ENCODE peak calls at places on chromosomes 6 and 20, in six cellular contexts. O, U, L, Y, E and W are unnamed samples.

GRCh38 chr20:38109025-38109541 is 56.0 kb downstream of the TGM2 start:
- DNase-seq in O (no peak), U (no peak), L (no peak), Y (no peak), E (no peak), W (no peak)

GRCh38 chr6:152301021-152301805 is 335.9 kb downstream of the SYNE1 start:
- DNase-seq in O (no peak), U (peak; percentile 51), L (no peak), Y (no peak), E (no peak), W (no peak)

GRCh38 chr6:75546401-75546800 is 52.8 kb upstream of the FILIP1 start:
- DNase-seq in O (peak; percentile 12), U (peak; percentile 35), L (no peak), Y (no peak), E (no peak), W (no peak)

GRCh38 chr6:144144996-144145395 is 5.3 kb upstream of the STX11 start:
- DNase-seq in O (no peak), U (peak; percentile 62), L (no peak), Y (no peak), E (no peak), W (no peak)

GRCh38 chr6:88494401-88495140 is 328.4 kb upstream of the CNR1 start:
- DNase-seq in O (peak; percentile 37), U (no peak), L (no peak), Y (no peak), E (no peak), W (no peak)

GRCh38 chr6:125839879-125840278 is 49.1 kb downstream of the NCOA7 start:
- DNase-seq in O (no peak), U (no peak), L (no peak), Y (no peak), E (no peak), W (no peak)

GRCh38 chr6:74284266-74284665 is 588.3 kb downstream of the CD109 start:
- DNase-seq in O (no peak), U (no peak), L (no peak), Y (no peak), E (no peak), W (no peak)

GRCh38 chr20:51950926-51951325 is 148.6 kb upstream of the SALL4 start:
- DNase-seq in O (no peak), U (no peak), L (no peak), Y (no peak), E (no peak), W (no peak)

GRCh38 chr20:1003920-1004697 is 2.0 kb upstream of the RSPO4 start:
- DNase-seq in O (no peak), U (no peak), L (no peak), Y (no peak), E (no peak), W (no peak)

GRCh38 chr6:157223021-157223430 is 100.3 kb downstream of the TMEM242 start:
- DNase-seq in O (no peak), U (no peak), L (no peak), Y (no peak), E (no peak), W (no peak)

GRCh38 chr6:78243519-78243918 is 590.7 kb downstream of the MEI4 start:
- DNase-seq in O (no peak), U (peak; percentile 84), L (no peak), Y (no peak), E (no peak), W (peak; percentile 48)

GRCh38 chr20:58407966-58408557 is 19.0 kb downstream of the VAPB start:
- DNase-seq in O (peak; percentile 74), U (peak; percentile 68), L (no peak), Y (no peak), E (no peak), W (no peak)

GRCh38 chr6:14638932-14639875 is 521.6 kb downstream of the CD83 start:
- DNase-seq in O (peak; percentile 24), U (peak; percentile 62), L (no peak), Y (no peak), E (no peak), W (no peak)

GRCh38 chr6:158467923-158468322 is 92.0 kb upstream of the TMEM181 start:
- DNase-seq in O (no peak), U (no peak), L (no peak), Y (no peak), E (no peak), W (no peak)

GRCh38 chr6:30769088-30769852 is 24.9 kb upstream of the IER3 start:
- DNase-seq in O (peak; percentile 50), U (peak; percentile 97), L (peak; percentile 19), Y (peak; percentile 49), E (no peak), W (peak; percentile 93)

GRCh38 chr20:24756292-24757025 is 192.6 kb upstream of the CST7 start:
- DNase-seq in O (no peak), U (no peak), L (no peak), Y (no peak), E (no peak), W (no peak)

GRCh38 chr6:164063346-164063745 is 648.8 kb downstream of the QKI start:
- DNase-seq in O (no peak), U (no peak), L (no peak), Y (no peak), E (no peak), W (no peak)

GRCh38 chr6:164520916-164521315 is 788.5 kb downstream of the C6orf118 start:
- DNase-seq in O (peak; percentile 17), U (no peak), L (no peak), Y (no peak), E (no peak), W (no peak)

GRCh38 chr6:85089255-85089654 is 324.9 kb upstream of the TBX18 start:
- DNase-seq in O (no peak), U (no peak), L (no peak), Y (no peak), E (no peak), W (no peak)

GRCh38 chr20:50335105-50335504 is 144.5 kb downstream of the CEBPB start:
- DNase-seq in O (peak; percentile 56), U (peak; percentile 89), L (peak; percentile 31), Y (no peak), E (no peak), W (peak; percentile 59)

GRCh38 chr6:170035896-170036295 is 255.0 kb downstream of the DLL1 start:
- DNase-seq in O (no peak), U (no peak), L (no peak), Y (no peak), E (no peak), W (no peak)

GRCh38 chr6:39430968-39431523 is 108.5 kb upstream of the KCNK16 start:
- DNase-seq in O (no peak), U (peak; percentile 28), L (peak; percentile 32), Y (no peak), E (no peak), W (peak; percentile 73)

GRCh38 chr6:122753688-122754056 is 25.8 kb upstream of the FABP7 start:
- DNase-seq in O (no peak), U (no peak), L (no peak), Y (no peak), E (no peak), W (no peak)

GRCh38 chr6:122755901-122756300 is 23.6 kb upstream of the FABP7 start:
- DNase-seq in O (no peak), U (no peak), L (no peak), Y (peak; percentile 84), E (no peak), W (no peak)

GRCh38 chr6:122752990-122753687 is 26.4 kb upstream of the FABP7 start:
- DNase-seq in O (no peak), U (no peak), L (no peak), Y (no peak), E (no peak), W (no peak)

GRCh38 chr6:122752493-122752892 is 27.0 kb upstream of the FABP7 start:
- DNase-seq in O (no peak), U (no peak), L (no peak), Y (no peak), E (no peak), W (no peak)

GRCh38 chr6:122754191-122754731 is 25.3 kb upstream of the FABP7 start:
- DNase-seq in O (no peak), U (no peak), L (no peak), Y (no peak), E (no peak), W (no peak)
- TF ChIP-seq CTCF in O (no peak), U (no peak), L (no peak), Y (no peak), E (no peak), W (no peak)

DNA sequence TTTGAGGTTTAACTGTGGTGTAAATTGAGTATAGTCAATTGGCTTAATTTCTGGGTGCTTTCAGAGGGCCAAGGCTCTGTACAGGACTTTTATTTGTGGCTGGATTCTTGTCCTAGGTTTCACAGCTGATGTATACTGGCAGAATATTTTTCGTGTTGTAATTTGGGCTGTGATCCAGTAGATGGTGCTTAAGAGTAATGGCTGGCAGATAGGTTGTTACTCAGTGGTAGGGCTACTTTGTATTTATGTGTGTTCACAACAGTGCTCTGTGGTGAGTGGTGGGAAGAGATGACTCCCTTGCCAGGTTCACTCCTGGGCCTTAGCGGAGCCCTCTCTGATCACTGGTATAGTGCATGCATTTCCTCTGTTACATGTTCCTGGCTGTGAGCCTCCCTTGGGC is 34.5 kb upstream of the FERMT1 start:
- DNase-seq in O (peak; percentile 16), U (peak; percentile 24), L (no peak), Y (no peak), E (no peak), W (no peak)
- TF ChIP-seq CTCF in O (peak; percentile 58), U (peak; percentile 26), L (no peak), Y (peak; percentile 62), E (no peak), W (no peak)

DNA sequence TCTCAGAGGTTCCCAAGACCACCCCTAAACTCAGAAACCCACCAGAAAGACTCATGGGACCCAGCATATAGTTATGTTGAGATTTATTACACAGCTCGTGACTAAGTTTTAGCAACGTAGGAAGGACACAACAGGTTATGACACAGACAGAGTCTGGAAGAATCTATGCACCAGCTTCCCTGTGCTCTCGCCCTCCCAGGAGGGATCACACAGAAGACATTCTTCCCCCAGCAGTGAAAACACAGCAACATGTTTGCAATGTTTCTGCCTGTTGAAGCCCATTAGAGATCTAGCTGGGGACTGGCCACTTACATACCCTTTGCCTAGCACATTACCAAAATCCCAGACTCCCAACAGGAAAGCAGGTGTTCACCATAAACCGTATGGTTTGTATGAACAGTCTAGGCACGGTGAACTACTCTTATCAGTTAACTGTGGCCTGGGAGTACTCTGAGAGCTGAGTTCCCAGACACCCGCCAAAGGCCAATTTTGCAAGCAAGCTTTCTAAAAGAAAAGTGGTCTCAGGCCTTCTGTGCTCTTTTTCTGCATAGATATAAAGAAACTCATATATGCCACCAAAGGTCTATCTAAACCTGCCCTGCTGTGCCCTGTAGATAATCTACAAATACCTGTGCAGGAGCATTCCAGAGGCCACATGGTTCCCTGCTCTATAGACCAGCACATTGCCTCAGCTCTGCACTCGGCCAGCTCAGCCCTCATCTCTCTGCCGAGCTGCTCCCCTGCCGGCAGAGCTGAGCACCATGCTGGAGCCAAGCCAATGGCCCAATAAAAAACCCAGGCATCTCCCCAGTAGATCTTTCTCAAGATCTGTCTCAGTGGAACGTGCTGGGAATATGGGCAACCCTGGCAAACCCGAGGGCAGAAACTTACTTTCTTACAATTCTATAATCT is 69.6 kb upstream of the SMIM28 start:
- DNase-seq in O (no peak), U (peak; percentile 43), L (no peak), Y (no peak), E (no peak), W (no peak)
- TF ChIP-seq CTCF in O (no peak), U (peak; percentile 15), L (no peak), Y (no peak), E (no peak), W (no peak)

GRCh38 chr6:22219916-22220315 is 76.9 kb downstream of the PRL start:
- DNase-seq in O (no peak), U (no peak), L (no peak), Y (no peak), E (no peak), W (no peak)
- TF ChIP-seq CTCF in O (no peak), U (no peak), L (no peak), Y (no peak), E (no peak), W (no peak)